ENCODE peak calls at places on chromosomes 7 and 10, in nine cellular contexts. P is spleen; O is fibroblast of lung; I is cardiac fibroblast; R is fibroblast of the conjunctiva; U is stimulated activated CD4-positive, alpha-beta T cell treated with anti-CD3 and anti-CD28 coated beads, Interleukin-15, amount 100 ng/mL, for 24 hours; A is IMR-90; F is NAMALWA; N is fibroblast of mammary gland. G is an unnamed sample.

GRCh38 chr7:77425151-77426051 is 9.3 kb upstream of the GSAP start:
- DNase-seq in P (no peak), O (peak), I (peak), R (no peak), U (no peak), A (peak), F (peak), N (peak), G (peak)

GRCh38 chr10:536935-537334 is 152.5 kb downstream of the DIP2C start:
- DNase-seq in P (no peak), O (no peak), I (no peak), R (no peak), U (no peak), A (no peak), F (no peak), N (no peak), G (no peak)

GRCh38 chr10:71528371-71529202 is 131.9 kb downstream of the CDH23 start:
- DNase-seq in P (no peak), O (peak), I (no peak), R (no peak), U (no peak), A (no peak), F (no peak), N (no peak), G (no peak)

GRCh38 chr7:43669286-43670081 is 59.8 kb downstream of the COA1 start:
- DNase-seq in P (no peak), O (peak), I (peak), R (no peak), U (peak), A (no peak), F (no peak), N (peak), G (no peak)

GRCh38 chr10:70523549-70523948 is 45.0 kb downstream of the PALD1 start:
- DNase-seq in P (no peak), O (no peak), I (no peak), R (no peak), U (no peak), A (no peak), F (no peak), N (no peak), G (no peak)

GRCh38 chr10:33706746-33707145 is 372.3 kb upstream of the NRP1 start:
- DNase-seq in P (no peak), O (peak), I (peak), R (peak), U (no peak), A (peak), F (no peak), N (peak), G (no peak)

GRCh38 chr7:117673839-117674238 is 194.0 kb downstream of the CFTR start:
- DNase-seq in P (no peak), O (peak), I (peak), R (peak), U (no peak), A (peak), F (peak), N (peak), G (no peak)

GRCh38 chr7:14767716-14768425 is 134.7 kb downstream of the DGKB start:
- DNase-seq in P (no peak), O (peak), I (peak), R (no peak), U (no peak), A (no peak), F (no peak), N (peak), G (no peak)

GRCh38 chr10:51092402-51092801 is 18.1 kb downstream of the PRKG1 start:
- DNase-seq in P (no peak), O (peak), I (peak), R (no peak), U (no peak), A (peak), F (peak), N (peak), G (no peak)

GRCh38 chr7:100013328-100013676 is 2.1 kb upstream of the ZKSCAN1 start:
- DNase-seq in P (no peak), O (no peak), I (no peak), R (no peak), U (peak), A (no peak), F (no peak), N (no peak), G (no peak)

GRCh38 chr10:110078317-110078716 is 70.5 kb downstream of the ADD3 start:
- DNase-seq in P (no peak), O (no peak), I (no peak), R (no peak), U (no peak), A (no peak), F (no peak), N (no peak), G (no peak)

GRCh38 chr7:131509781-131510180 is 46.6 kb downstream of the PODXL start:
- DNase-seq in P (no peak), O (no peak), I (no peak), R (no peak), U (no peak), A (no peak), F (no peak), N (no peak), G (no peak)

GRCh38 chr7:1224093-1224702 is 8.5 kb upstream of the UNCX start:
- DNase-seq in P (no peak), O (no peak), I (no peak), R (no peak), U (no peak), A (no peak), F (no peak), N (no peak), G (no peak)

GRCh38 chr10:32927750-32928149 is 30.3 kb downstream of the ITGB1 start:
- DNase-seq in P (no peak), O (no peak), I (no peak), R (no peak), U (no peak), A (no peak), F (no peak), N (no peak), G (no peak)

GRCh38 chr10:87715727-87716670 is 56.3 kb downstream of the PAPSS2 start:
- DNase-seq in P (no peak), O (no peak), I (peak), R (no peak), U (no peak), A (no peak), F (no peak), N (no peak), G (no peak)

GRCh38 chr10:24494777-24495176 is 228.9 kb downstream of the ARHGAP21 start:
- DNase-seq in P (no peak), O (no peak), I (no peak), R (no peak), U (no peak), A (no peak), F (no peak), N (no peak), G (no peak)

GRCh38 chr7:30526163-30526562 is 21.5 kb upstream of the GGCT start:
- DNase-seq in P (no peak), O (no peak), I (no peak), R (no peak), U (no peak), A (no peak), F (peak), N (no peak), G (no peak)

GRCh38 chr7:99984593-99984992 is 8.8 kb upstream of the AZGP1 start:
- DNase-seq in P (peak), O (no peak), I (no peak), R (no peak), U (no peak), A (no peak), F (no peak), N (no peak), G (no peak)